ENCODE peak calls at places on chromosomes 5 and 9, in four cellular contexts. M is cardiac muscle cell; D is DMS153; X is stimulated activated CD4-positive, alpha-beta T cell treated with anti-CD3 and anti-CD28 coated beads, Interleukin-12 subunit alpha, Interleukin-12 subunit beta, amount 100 ng/mL, for 24 hours. Q is an unnamed sample.
A peak's percentile ranks its signal among the peaks of the same experiment; 100 is the strongest.

GRCh38 chr5:567664-568060 is 43.4 kb upstream of the SLC9A3 start:
- DNase-seq in D (no peak), X (no peak), M (no peak), Q (no peak)

GRCh38 chr9:122988919-122989614 is 44.4 kb upstream of the GPR21 start:
- DNase-seq in D (no peak), M (no peak), X (no peak), Q (no peak)

GRCh38 chr9:17578577-17578910 is 322 bp upstream of the SH3GL2 start:
- DNase-seq in X (no peak), D (no peak), M (no peak), Q (no peak)

GRCh38 chr5:113106821-113107220 is 130.2 kb downstream of the DCP2 start:
- DNase-seq in X (no peak), M (no peak), D (no peak), Q (no peak)

GRCh38 chr5:35771839-35772238 is 84.9 kb upstream of the IL7R start:
- DNase-seq in M (no peak), X (no peak), D (no peak), Q (no peak)

GRCh38 chr5:167861134-167861930 is 430.1 kb upstream of the WWC1 start:
- DNase-seq in D (no peak), M (peak; percentile 39), X (no peak), Q (peak; percentile 36)

GRCh38 chr5:958701-959571 is 49.7 kb upstream of the NKD2 start:
- DNase-seq in M (peak; percentile 92), D (peak; percentile 70), X (no peak), Q (peak; percentile 24)

GRCh38 chr5:143314123-143314522 is 89.4 kb downstream of the NR3C1 start:
- DNase-seq in X (no peak), D (no peak), M (no peak), Q (no peak)

GRCh38 chr9:25716220-25716872 is 38.1 kb upstream of the TUSC1 start:
- DNase-seq in X (no peak), M (peak; percentile 92), D (no peak), Q (peak; percentile 14)

GRCh38 chr9:129597355-129598088 is 23.4 kb downstream of the C9orf50 start:
- DNase-seq in X (no peak), M (peak; percentile 87), D (no peak), Q (peak; percentile 60)

GRCh38 chr9:12702160-12702758 is 9.1 kb downstream of the TYRP1 start:
- DNase-seq in D (no peak), X (no peak), M (peak; percentile 91), Q (no peak)

GRCh38 chr5:181243521-181244307 is at the start of gene RACK1:
- DNase-seq in M (peak; percentile 92), X (peak; percentile 79), D (no peak), Q (peak; percentile 92)